ENCODE peak calls at places on chromosome 17, in nine cellular contexts. A, O, L, B, P, I, J, D and Y are unnamed samples.
A peak's percentile ranks its signal among the peaks of the same experiment; 100 is the strongest.

GRCh38 chr17:8599351-8600011 is 31.0 kb downstream of the MYH10 start:
- DNase-seq in B (no peak), O (no peak), D (no peak), L (no peak), J (no peak), I (no peak), A (no peak), P (no peak), Y (no peak)

GRCh38 chr17:73401911-73402310 is 90.1 kb upstream of the CDC42EP4 start:
- DNase-seq in B (no peak), P (no peak), O (no peak), L (no peak), I (peak; percentile 60), A (no peak), J (no peak), D (peak; percentile 86), Y (no peak)

GRCh38 chr17:78892520-78892919 is 10.5 kb downstream of the CEP295NL start:
- DNase-seq in P (no peak), B (no peak), O (no peak), I (no peak), J (no peak), L (no peak), A (no peak), D (no peak), Y (no peak)

GRCh38 chr17:79203016-79203415 is 128.4 kb downstream of the ENGASE start:
- DNase-seq in B (no peak), J (no peak), A (no peak), P (peak; percentile 29), I (peak; percentile 88), D (no peak), L (no peak), O (no peak), Y (no peak)

GRCh38 chr17:21263351-21263750 is 10.1 kb upstream of the NATD1 start:
- DNase-seq in B (no peak), J (no peak), O (no peak), A (no peak), D (no peak), I (no peak), P (peak; percentile 8), L (no peak), Y (no peak)

GRCh38 chr17:4073983-4074830 is 68.6 kb downstream of the ZZEF1 start:
- DNase-seq in I (no peak), A (no peak), B (no peak), P (no peak), D (no peak), J (no peak), L (no peak), O (no peak), Y (no peak)

GRCh38 chr17:47948706-47949196 is 7.4 kb downstream of the PNPO start:
- DNase-seq in D (no peak), L (no peak), I (no peak), P (peak; percentile 78), J (no peak), A (no peak), O (no peak), B (peak; percentile 39), Y (no peak)

GRCh38 chr17:67223924-67224323 is 21.1 kb downstream of the HELZ start:
- DNase-seq in L (no peak), J (no peak), D (no peak), A (no peak), P (peak; percentile 21), O (no peak), B (no peak), I (peak; percentile 51), Y (no peak)

GRCh38 chr17:79657861-79658810 is 47.3 kb upstream of the RBFOX3 start:
- DNase-seq in B (no peak), A (no peak), I (no peak), D (no peak), P (no peak), L (no peak), O (no peak), J (no peak), Y (no peak)

GRCh38 chr17:75785016-75785769 is 587 bp downstream of the UNK start:
- DNase-seq in P (peak; percentile 97), J (peak; percentile 77), O (no peak), A (peak; percentile 93), L (peak; percentile 86), B (peak; percentile 78), D (peak; percentile 81), I (peak; percentile 89), Y (peak; percentile 79)

GRCh38 chr17:39736319-39737165 is 1.2 kb upstream of the GRB7 start:
- DNase-seq in L (no peak), J (no peak), I (no peak), P (no peak), A (no peak), O (no peak), B (peak; percentile 17), D (no peak), Y (no peak)

GRCh38 chr17:40086150-40087044 is 14.0 kb downstream of the NR1D1 start:
- DNase-seq in J (peak; percentile 59), A (peak; percentile 46), I (peak; percentile 14), O (no peak), P (peak; percentile 43), L (no peak), B (no peak), D (no peak), Y (peak; percentile 62)

GRCh38 chr17:78114831-78115723 is 13.5 kb downstream of the TMC6 start:
- DNase-seq in B (no peak), J (no peak), P (no peak), A (no peak), D (no peak), O (no peak), I (no peak), L (no peak), Y (no peak)

GRCh38 chr17:56715613-56716357 is 117.9 kb downstream of the C17orf67 start:
- DNase-seq in P (peak; percentile 79), I (peak; percentile 92), J (peak; percentile 69), L (peak; percentile 47), B (peak; percentile 66), A (peak; percentile 67), O (peak; percentile 8), D (peak; percentile 76), Y (peak; percentile 68)

GRCh38 chr17:57954421-57955182 is 610 bp downstream of the CUEDC1 start:
- DNase-seq in A (peak; percentile 78), L (no peak), B (peak; percentile 63), D (no peak), O (no peak), J (no peak), I (peak; percentile 91), P (peak; percentile 99), Y (no peak)

GRCh38 chr17:62615503-62615902 is 12.0 kb upstream of the MRC2 start:
- DNase-seq in O (no peak), D (no peak), A (no peak), P (no peak), J (no peak), L (no peak), I (no peak), B (no peak), Y (no peak)

GRCh38 chr17:31789707-31790505 is 69.1 kb downstream of the COPRS start:
- DNase-seq in A (no peak), P (no peak), B (no peak), J (no peak), I (no peak), O (no peak), L (no peak), D (no peak), Y (no peak)

GRCh38 chr17:35965272-35965671 is 16.0 kb downstream of the CCL16 start:
- DNase-seq in D (no peak), A (no peak), P (no peak), I (no peak), O (no peak), J (no peak), B (no peak), L (no peak), Y (no peak)

GRCh38 chr17:7060165-7060890 is 16.4 kb upstream of the SLC16A11 start:
- DNase-seq in I (peak; percentile 26), P (no peak), B (peak; percentile 51), O (no peak), D (peak; percentile 60), L (no peak), A (no peak), J (no peak), Y (no peak)

GRCh38 chr17:42783062-42783777 is 2.8 kb downstream of the WNK4 start:
- DNase-seq in J (no peak), I (no peak), A (no peak), O (no peak), L (no peak), P (no peak), D (peak; percentile 61), B (peak; percentile 76), Y (no peak)

GRCh38 chr17:58322581-58323419 is 5.8 kb downstream of the TSPOAP1 start:
- DNase-seq in D (no peak), B (no peak), L (no peak), O (no peak), P (no peak), I (no peak), A (no peak), J (no peak), Y (no peak)

GRCh38 chr17:44751806-44752205 is 7.0 kb upstream of the ADAM11 start:
- DNase-seq in D (no peak), P (no peak), L (no peak), I (no peak), A (no peak), B (no peak), J (no peak), O (no peak), Y (no peak)

GRCh38 chr17:17494499-17495447 is 1.4 kb downstream of the RASD1 start:
- DNase-seq in O (no peak), L (no peak), B (no peak), P (peak; percentile 62), J (no peak), D (peak; percentile 15), I (peak; percentile 43), A (no peak), Y (no peak)

GRCh38 chr17:59561042-59561441 is 4.4 kb upstream of the DHX40 start:
- DNase-seq in B (peak; percentile 23), O (no peak), I (no peak), J (no peak), A (no peak), P (peak; percentile 88), D (peak; percentile 18), L (no peak), Y (no peak)

GRCh38 chr17:2777242-2777867 is 18.9 kb upstream of the RAP1GAP2 start:
- DNase-seq in D (no peak), B (no peak), P (peak; percentile 27), O (no peak), I (peak; percentile 57), A (peak; percentile 21), L (no peak), J (no peak), Y (no peak)